ENCODE peak calls at places on chromosome 22, in four cellular contexts. D is cardiac fibroblast, S is mammary epithelial cell, R is activated T-cell treated with anti-CD3 and anti-CD28 coated beads for 24 hours. G is an unnamed sample.
A peak's percentile ranks its signal among the peaks of the same experiment; 100 is the strongest.

GRCh38 chr22:49655168-49655812 is 172.4 kb downstream of the BRD1 start:
- DNase-seq in S (no peak), D (no peak), R (no peak), G (no peak)

GRCh38 chr22:36026741-36027140 is 1.9 kb downstream of the RBFOX2 start:
- DNase-seq in S (peak; percentile 27), D (peak; percentile 38), R (no peak), G (peak; percentile 16)

GRCh38 chr22:45469573-45470383 is 32.9 kb upstream of the FBLN1 start:
- DNase-seq in R (no peak), S (peak; percentile 78), D (peak; percentile 22), G (no peak)

GRCh38 chr22:36386900-36387663 is 685 bp downstream of the MYH9 start:
- DNase-seq in R (peak; percentile 42), S (no peak), D (no peak), G (no peak)

GRCh38 chr22:21866821-21867527 is 471 bp downstream of the MAPK1 start:
- DNase-seq in R (no peak), S (no peak), D (peak; percentile 30), G (no peak)

GRCh38 chr22:49018601-49019000 is 809.1 kb downstream of the BRD1 start:
- DNase-seq in S (no peak), R (no peak), D (no peak), G (no peak)

GRCh38 chr22:40400173-40400572 is 29.8 kb downstream of the SGSM3 start:
- DNase-seq in S (no peak), R (no peak), D (no peak), G (no peak)

GRCh38 chr22:42367980-42368378 is 64.2 kb downstream of the NFAM1 start:
- DNase-seq in R (no peak), S (no peak), D (no peak), G (no peak)

GRCh38 chr22:37295213-37295886 is 13.0 kb downstream of the CYTH4 start:
- DNase-seq in R (no peak), D (no peak), S (no peak), G (no peak)

GRCh38 chr22:20495861-20496681 is 476 bp upstream of the KLHL22 start:
- DNase-seq in S (peak; percentile 92), D (peak; percentile 87), R (peak; percentile 90), G (peak; percentile 75)

GRCh38 chr22:27487600-27488450 is 313.7 kb downstream of the MN1 start:
- DNase-seq in S (no peak), D (peak; percentile 63), R (no peak), G (no peak)

GRCh38 chr22:27804683-27805297 is 3.2 kb upstream of the MN1 start:
- DNase-seq in R (peak; percentile 32), D (peak; percentile 78), S (peak; percentile 41), G (peak; percentile 47)

GRCh38 chr22:49426618-49427266 is 400.9 kb downstream of the BRD1 start:
- DNase-seq in R (no peak), D (no peak), S (no peak), G (no peak)

GRCh38 chr22:36773935-36774334 is 2.0 kb downstream of the IFT27 start:
- DNase-seq in R (no peak), S (peak; percentile 31), D (peak; percentile 68), G (peak; percentile 29)

GRCh38 chr22:49824185-49824925 is 3.3 kb downstream of the BRD1 start:
- DNase-seq in S (peak; percentile 58), D (no peak), R (no peak), G (no peak)

GRCh38 chr22:20979243-20979809 is 2.8 kb upstream of the LZTR1 start:
- DNase-seq in D (peak; percentile 83), R (peak; percentile 57), S (peak; percentile 43), G (no peak)

GRCh38 chr22:23705358-23705757 is 14.5 kb downstream of the RGL4 start:
- DNase-seq in R (peak; percentile 23), D (no peak), S (peak; percentile 19), G (no peak)

GRCh38 chr22:28609921-28610320 is 69.7 kb downstream of the TTC28 start:
- DNase-seq in S (no peak), D (no peak), R (no peak), G (no peak)

GRCh38 chr22:49503896-49504521 is 323.7 kb downstream of the BRD1 start:
- DNase-seq in R (no peak), S (no peak), D (no peak), G (no peak)

GRCh38 chr22:23053912-23054530 is 16.3 kb upstream of the GNAZ start:
- DNase-seq in R (no peak), D (no peak), S (no peak), G (no peak)

GRCh38 chr22:22168190-22168940 is 76.2 kb upstream of the VPREB1 start:
- DNase-seq in S (peak; percentile 42), D (peak; percentile 36), R (no peak), G (peak; percentile 49)

GRCh38 chr22:49607821-49608220 is 219.9 kb downstream of the BRD1 start:
- DNase-seq in S (no peak), D (no peak), R (no peak), G (no peak)

GRCh38 chr22:39631381-39631780 is 60.8 kb downstream of the CACNA1I start:
- DNase-seq in R (no peak), S (no peak), D (no peak), G (no peak)

G was measured in H4.